ENCODE peak calls at places on chromosomes 5 and 9, in five cellular contexts. One of them, this sample, is unnamed.
A peak's percentile ranks its signal among the peaks of the same experiment; 100 is the strongest.

GRCh38 chr9:129176786-129177442 is 1.1 kb downstream of the IER5L start:
- DNase-seq in activated gamma-delta T cell treated with Interleukin-2 at 50 U/mL for 16 hours: no peak
- DNase-seq in right cardiac atrium: peak; percentile 83
- DNase-seq in MV-4-11: no peak
- DNase-seq in foreskin melanocyte: no peak
- DNase-seq in this sample: no peak

GRCh38 chr9:33081128-33081851 is 4.8 kb upstream of the SMU1 start:
- DNase-seq in activated gamma-delta T cell treated with Interleukin-2 at 50 U/mL for 16 hours: peak; percentile 56
- DNase-seq in right cardiac atrium: no peak
- DNase-seq in MV-4-11: peak; percentile 85
- DNase-seq in foreskin melanocyte: peak; percentile 91
- DNase-seq in this sample: no peak

GRCh38 chr9:110995511-110996340 is 42.5 kb downstream of the LPAR1 start:
- DNase-seq in activated gamma-delta T cell treated with Interleukin-2 at 50 U/mL for 16 hours: no peak
- DNase-seq in right cardiac atrium: no peak
- DNase-seq in MV-4-11: peak; percentile 91
- DNase-seq in foreskin melanocyte: no peak
- DNase-seq in this sample: no peak

GRCh38 chr5:101036778-101037177 is 133.7 kb upstream of the ST8SIA4 start:
- DNase-seq in activated gamma-delta T cell treated with Interleukin-2 at 50 U/mL for 16 hours: no peak
- DNase-seq in right cardiac atrium: no peak
- DNase-seq in MV-4-11: no peak
- DNase-seq in foreskin melanocyte: no peak
- DNase-seq in this sample: no peak

GRCh38 chr9:89352874-89353649 is 34.8 kb downstream of the SECISBP2 start:
- DNase-seq in activated gamma-delta T cell treated with Interleukin-2 at 50 U/mL for 16 hours: no peak
- DNase-seq in right cardiac atrium: no peak
- DNase-seq in MV-4-11: no peak
- DNase-seq in foreskin melanocyte: no peak
- DNase-seq in this sample: no peak

GRCh38 chr9:38388283-38389223 is 3.9 kb upstream of the ALDH1B1 start:
- DNase-seq in activated gamma-delta T cell treated with Interleukin-2 at 50 U/mL for 16 hours: no peak
- DNase-seq in right cardiac atrium: no peak
- DNase-seq in MV-4-11: peak; percentile 76
- DNase-seq in foreskin melanocyte: no peak
- DNase-seq in this sample: no peak

GRCh38 chr9:109463924-109464625 is 34.0 kb downstream of the PTPN3 start:
- DNase-seq in activated gamma-delta T cell treated with Interleukin-2 at 50 U/mL for 16 hours: no peak
- DNase-seq in right cardiac atrium: no peak
- DNase-seq in MV-4-11: no peak
- DNase-seq in foreskin melanocyte: no peak
- DNase-seq in this sample: no peak

GRCh38 chr5:154653764-154654483 is 101.3 kb upstream of the LARP1 start:
- DNase-seq in activated gamma-delta T cell treated with Interleukin-2 at 50 U/mL for 16 hours: no peak
- DNase-seq in right cardiac atrium: peak; percentile 60
- DNase-seq in MV-4-11: no peak
- DNase-seq in foreskin melanocyte: no peak
- DNase-seq in this sample: no peak

GRCh38 chr5:124651663-124652513 is 94.6 kb downstream of the ZNF608 start:
- DNase-seq in activated gamma-delta T cell treated with Interleukin-2 at 50 U/mL for 16 hours: no peak
- DNase-seq in right cardiac atrium: peak; percentile 94
- DNase-seq in MV-4-11: peak; percentile 72
- DNase-seq in foreskin melanocyte: no peak
- DNase-seq in this sample: peak; percentile 79

GRCh38 chr5:138981131-138981530 is 106.0 kb upstream of the LRRTM2 start:
- DNase-seq in activated gamma-delta T cell treated with Interleukin-2 at 50 U/mL for 16 hours: no peak
- DNase-seq in right cardiac atrium: no peak
- DNase-seq in MV-4-11: no peak
- DNase-seq in foreskin melanocyte: no peak
- DNase-seq in this sample: no peak

GRCh38 chr9:114552716-114553115 is 34.9 kb upstream of the ATP6V1G1 start:
- DNase-seq in activated gamma-delta T cell treated with Interleukin-2 at 50 U/mL for 16 hours: no peak
- DNase-seq in right cardiac atrium: no peak
- DNase-seq in MV-4-11: no peak
- DNase-seq in foreskin melanocyte: peak; percentile 35
- DNase-seq in this sample: no peak

GRCh38 chr5:80216753-80217596 is 38.9 kb downstream of the SERINC5 start:
- DNase-seq in activated gamma-delta T cell treated with Interleukin-2 at 50 U/mL for 16 hours: no peak
- DNase-seq in right cardiac atrium: peak; percentile 89
- DNase-seq in MV-4-11: no peak
- DNase-seq in foreskin melanocyte: no peak
- DNase-seq in this sample: no peak

GRCh38 chr9:124017064-124017928 is 5.7 kb downstream of the LHX2 start:
- DNase-seq in activated gamma-delta T cell treated with Interleukin-2 at 50 U/mL for 16 hours: no peak
- DNase-seq in right cardiac atrium: no peak
- DNase-seq in MV-4-11: no peak
- DNase-seq in foreskin melanocyte: no peak
- DNase-seq in this sample: no peak

GRCh38 chr9:105146677-105147076 is 97.8 kb upstream of the SLC44A1 start:
- DNase-seq in activated gamma-delta T cell treated with Interleukin-2 at 50 U/mL for 16 hours: no peak
- DNase-seq in right cardiac atrium: no peak
- DNase-seq in MV-4-11: no peak
- DNase-seq in foreskin melanocyte: no peak
- DNase-seq in this sample: no peak

This sample was measured in NCI-H1048.